ENCODE peak calls at places on chromosome 20, in seven cellular contexts. One of them, this sample, is unnamed.

GRCh38 chr20:38838326-38838725 is 32.8 kb downstream of the PPP1R16B start:
- DNase-seq in HS-27A: no peak
- DNase-seq in NAMALWA: no peak
- DNase-seq in activated gamma-delta T cell: no peak
- DNase-seq in K562: no peak
- DNase-seq in epithelial cell of esophagus: no peak
- DNase-seq in AG10803: no peak
- DNase-seq in this sample: no peak

GRCh38 chr20:2693996-2694471 is 1.5 kb downstream of the EBF4 start:
- DNase-seq in K562: peak
- DNase-seq in HS-27A: no peak
- DNase-seq in NAMALWA: no peak
- DNase-seq in activated gamma-delta T cell: no peak
- DNase-seq in epithelial cell of esophagus: no peak
- DNase-seq in AG10803: no peak
- DNase-seq in this sample: no peak

GRCh38 chr20:7094438-7094997 is 327.0 kb downstream of the BMP2 start:
- DNase-seq in epithelial cell of esophagus: peak
- DNase-seq in NAMALWA: peak
- DNase-seq in AG10803: no peak
- DNase-seq in activated gamma-delta T cell: no peak
- DNase-seq in K562: peak
- DNase-seq in HS-27A: peak
- DNase-seq in this sample: peak

GRCh38 chr20:31915491-31916280 is 36.2 kb downstream of the PDRG1 start:
- DNase-seq in AG10803: no peak
- DNase-seq in NAMALWA: no peak
- DNase-seq in epithelial cell of esophagus: no peak
- DNase-seq in activated gamma-delta T cell: no peak
- DNase-seq in K562: no peak
- DNase-seq in HS-27A: no peak
- DNase-seq in this sample: no peak

GRCh38 chr20:49916146-49917002 is 1.0 kb upstream of the SPATA2 start:
- DNase-seq in activated gamma-delta T cell: no peak
- DNase-seq in AG10803: peak
- DNase-seq in epithelial cell of esophagus: peak
- DNase-seq in NAMALWA: peak
- DNase-seq in K562: peak
- DNase-seq in HS-27A: no peak
- DNase-seq in this sample: peak

GRCh38 chr20:5674176-5674660 is 76.0 kb upstream of the SHLD1 start:
- DNase-seq in AG10803: no peak
- DNase-seq in activated gamma-delta T cell: no peak
- DNase-seq in HS-27A: no peak
- DNase-seq in K562: peak
- DNase-seq in NAMALWA: peak
- DNase-seq in epithelial cell of esophagus: peak
- DNase-seq in this sample: peak

GRCh38 chr20:47126709-47127108 is 229.8 kb downstream of the ZMYND8 start:
- DNase-seq in epithelial cell of esophagus: no peak
- DNase-seq in activated gamma-delta T cell: no peak
- DNase-seq in HS-27A: peak
- DNase-seq in K562: no peak
- DNase-seq in NAMALWA: no peak
- DNase-seq in AG10803: peak
- DNase-seq in this sample: no peak

GRCh38 chr20:48275737-48276342 is 490.6 kb upstream of the SULF2 start:
- DNase-seq in epithelial cell of esophagus: peak
- DNase-seq in AG10803: no peak
- DNase-seq in HS-27A: no peak
- DNase-seq in K562: no peak
- DNase-seq in NAMALWA: no peak
- DNase-seq in activated gamma-delta T cell: no peak
- DNase-seq in this sample: no peak

GRCh38 chr20:62506791-62507190 is 31.0 kb upstream of the GATA5 start:
- DNase-seq in K562: no peak
- DNase-seq in HS-27A: no peak
- DNase-seq in AG10803: no peak
- DNase-seq in NAMALWA: no peak
- DNase-seq in epithelial cell of esophagus: no peak
- DNase-seq in activated gamma-delta T cell: no peak
- DNase-seq in this sample: no peak

GRCh38 chr20:695165-695866 is 19.7 kb upstream of the SCRT2 start:
- DNase-seq in NAMALWA: no peak
- DNase-seq in activated gamma-delta T cell: no peak
- DNase-seq in K562: no peak
- DNase-seq in HS-27A: no peak
- DNase-seq in AG10803: no peak
- DNase-seq in epithelial cell of esophagus: no peak
- DNase-seq in this sample: no peak

GRCh38 chr20:64025826-64026412 is 10.1 kb upstream of the C20orf204 start:
- DNase-seq in epithelial cell of esophagus: no peak
- DNase-seq in AG10803: no peak
- DNase-seq in activated gamma-delta T cell: no peak
- DNase-seq in HS-27A: no peak
- DNase-seq in K562: no peak
- DNase-seq in NAMALWA: no peak
- DNase-seq in this sample: no peak

GRCh38 chr20:62214067-62214466 is 6.0 kb downstream of the HRH3 start:
- DNase-seq in epithelial cell of esophagus: no peak
- DNase-seq in K562: no peak
- DNase-seq in HS-27A: no peak
- DNase-seq in AG10803: no peak
- DNase-seq in activated gamma-delta T cell: no peak
- DNase-seq in NAMALWA: no peak
- DNase-seq in this sample: no peak

GRCh38 chr20:21548390-21549035 is 34.6 kb upstream of the NKX2-2 start:
- DNase-seq in HS-27A: no peak
- DNase-seq in K562: no peak
- DNase-seq in activated gamma-delta T cell: no peak
- DNase-seq in AG10803: no peak
- DNase-seq in epithelial cell of esophagus: no peak
- DNase-seq in NAMALWA: no peak
- DNase-seq in this sample: no peak

GRCh38 chr20:64045346-64046011 is 4.0 kb downstream of the SOX18 start:
- DNase-seq in AG10803: no peak
- DNase-seq in K562: no peak
- DNase-seq in NAMALWA: no peak
- DNase-seq in activated gamma-delta T cell: no peak
- DNase-seq in HS-27A: no peak
- DNase-seq in epithelial cell of esophagus: no peak
- DNase-seq in this sample: peak

GRCh38 chr20:38146156-38146555 is 18.9 kb downstream of the TGM2 start:
- DNase-seq in K562: no peak
- DNase-seq in HS-27A: no peak
- DNase-seq in NAMALWA: no peak
- DNase-seq in activated gamma-delta T cell: no peak
- DNase-seq in AG10803: no peak
- DNase-seq in epithelial cell of esophagus: no peak
- DNase-seq in this sample: no peak

GRCh38 chr20:59939879-59940128 is 301 bp downstream of the PPP1R3D start:
- DNase-seq in K562: no peak
- DNase-seq in activated gamma-delta T cell: no peak
- DNase-seq in AG10803: no peak
- DNase-seq in NAMALWA: no peak
- DNase-seq in HS-27A: no peak
- DNase-seq in epithelial cell of esophagus: no peak
- DNase-seq in this sample: no peak

GRCh38 chr20:49989234-49990065 is 6.7 kb downstream of the SNAI1 start:
- DNase-seq in AG10803: peak
- DNase-seq in activated gamma-delta T cell: no peak
- DNase-seq in NAMALWA: no peak
- DNase-seq in K562: peak
- DNase-seq in HS-27A: no peak
- DNase-seq in epithelial cell of esophagus: no peak
- DNase-seq in this sample: no peak

GRCh38 chr20:44411020-44411756 is 55.7 kb downstream of the HNF4A start:
- DNase-seq in epithelial cell of esophagus: no peak
- DNase-seq in NAMALWA: no peak
- DNase-seq in AG10803: no peak
- DNase-seq in activated gamma-delta T cell: no peak
- DNase-seq in HS-27A: no peak
- DNase-seq in K562: no peak
- DNase-seq in this sample: no peak

GRCh38 chr20:7285918-7286556 is 518.6 kb downstream of the BMP2 start:
- DNase-seq in epithelial cell of esophagus: peak
- DNase-seq in activated gamma-delta T cell: no peak
- DNase-seq in K562: peak
- DNase-seq in NAMALWA: peak
- DNase-seq in HS-27A: peak
- DNase-seq in AG10803: peak
- DNase-seq in this sample: peak

GRCh38 chr20:34720266-34720665 is 16.1 kb downstream of the TP53INP2 start:
- DNase-seq in HS-27A: no peak
- DNase-seq in NAMALWA: no peak
- DNase-seq in epithelial cell of esophagus: no peak
- DNase-seq in activated gamma-delta T cell: no peak
- DNase-seq in K562: no peak
- DNase-seq in AG10803: no peak
- DNase-seq in this sample: no peak

GRCh38 chr20:22720206-22720605 is 135.8 kb upstream of the FOXA2 start:
- DNase-seq in AG10803: no peak
- DNase-seq in K562: no peak
- DNase-seq in activated gamma-delta T cell: no peak
- DNase-seq in NAMALWA: no peak
- DNase-seq in HS-27A: no peak
- DNase-seq in epithelial cell of esophagus: no peak
- DNase-seq in this sample: no peak

GRCh38 chr20:20229595-20229994 is 138.3 kb upstream of the INSM1 start:
- DNase-seq in epithelial cell of esophagus: peak
- DNase-seq in activated gamma-delta T cell: no peak
- DNase-seq in NAMALWA: no peak
- DNase-seq in K562: no peak
- DNase-seq in HS-27A: no peak
- DNase-seq in AG10803: peak
- DNase-seq in this sample: peak

GRCh38 chr20:33272155-33272873 is 10.7 kb upstream of the BPIFB1 start:
- DNase-seq in HS-27A: no peak
- DNase-seq in epithelial cell of esophagus: no peak
- DNase-seq in AG10803: no peak
- DNase-seq in K562: no peak
- DNase-seq in activated gamma-delta T cell: no peak
- DNase-seq in NAMALWA: no peak
- DNase-seq in this sample: no peak

GRCh38 chr20:59816146-59816743 is 117.2 kb downstream of the SYCP2 start:
- DNase-seq in NAMALWA: no peak
- DNase-seq in activated gamma-delta T cell: no peak
- DNase-seq in HS-27A: no peak
- DNase-seq in AG10803: no peak
- DNase-seq in K562: no peak
- DNase-seq in epithelial cell of esophagus: no peak
- DNase-seq in this sample: no peak

GRCh38 chr20:38278763-38279162 is 18.2 kb upstream of the KIAA1755 start:
- DNase-seq in epithelial cell of esophagus: no peak
- DNase-seq in AG10803: no peak
- DNase-seq in NAMALWA: no peak
- DNase-seq in activated gamma-delta T cell: no peak
- DNase-seq in HS-27A: no peak
- DNase-seq in K562: no peak
- DNase-seq in this sample: no peak

GRCh38 chr20:34941224-34941623 is 14.4 kb downstream of the GSS start:
- DNase-seq in NAMALWA: no peak
- DNase-seq in activated gamma-delta T cell: no peak
- DNase-seq in AG10803: no peak
- DNase-seq in epithelial cell of esophagus: peak
- DNase-seq in HS-27A: no peak
- DNase-seq in K562: no peak
- DNase-seq in this sample: no peak

GRCh38 chr20:11274137-11274536 is 600.3 kb upstream of the JAG1 start:
- DNase-seq in NAMALWA: peak
- DNase-seq in HS-27A: peak
- DNase-seq in epithelial cell of esophagus: peak
- DNase-seq in activated gamma-delta T cell: no peak
- DNase-seq in AG10803: peak
- DNase-seq in K562: peak
- DNase-seq in this sample: peak

GRCh38 chr20:3663031-3663701 is at the start of gene GFRA4:
- DNase-seq in NAMALWA: no peak
- DNase-seq in HS-27A: no peak
- DNase-seq in AG10803: no peak
- DNase-seq in K562: no peak
- DNase-seq in activated gamma-delta T cell: no peak
- DNase-seq in epithelial cell of esophagus: no peak
- DNase-seq in this sample: no peak

GRCh38 chr20:46303176-46303956 is 4.9 kb downstream of the CDH22 start:
- DNase-seq in AG10803: no peak
- DNase-seq in HS-27A: no peak
- DNase-seq in activated gamma-delta T cell: no peak
- DNase-seq in epithelial cell of esophagus: no peak
- DNase-seq in NAMALWA: no peak
- DNase-seq in K562: no peak
- DNase-seq in this sample: no peak

GRCh38 chr20:64160536-64161495 is 3.4 kb upstream of the MYT1 start:
- DNase-seq in activated gamma-delta T cell: no peak
- DNase-seq in HS-27A: no peak
- DNase-seq in NAMALWA: no peak
- DNase-seq in epithelial cell of esophagus: no peak
- DNase-seq in K562: no peak
- DNase-seq in AG10803: no peak
- DNase-seq in this sample: no peak

GRCh38 chr20:20017001-20017851 is at the start of gene NAA20:
- DNase-seq in K562: peak
- DNase-seq in HS-27A: peak
- DNase-seq in NAMALWA: peak
- DNase-seq in activated gamma-delta T cell: peak
- DNase-seq in AG10803: peak
- DNase-seq in epithelial cell of esophagus: peak
- DNase-seq in this sample: peak

GRCh38 chr20:60754866-60755265 is 497.2 kb upstream of the CDH4 start:
- DNase-seq in epithelial cell of esophagus: no peak
- DNase-seq in HS-27A: no peak
- DNase-seq in K562: no peak
- DNase-seq in AG10803: no peak
- DNase-seq in activated gamma-delta T cell: no peak
- DNase-seq in NAMALWA: no peak
- DNase-seq in this sample: no peak

GRCh38 chr20:1402149-1402548 is 9.3 kb upstream of the FKBP1A start:
- DNase-seq in epithelial cell of esophagus: no peak
- DNase-seq in NAMALWA: no peak
- DNase-seq in K562: no peak
- DNase-seq in HS-27A: no peak
- DNase-seq in AG10803: peak
- DNase-seq in activated gamma-delta T cell: no peak
- DNase-seq in this sample: peak

GRCh38 chr20:5991623-5992441 is 41.4 kb downstream of the MCM8 start:
- DNase-seq in K562: no peak
- DNase-seq in activated gamma-delta T cell: no peak
- DNase-seq in epithelial cell of esophagus: no peak
- DNase-seq in HS-27A: no peak
- DNase-seq in AG10803: peak
- DNase-seq in NAMALWA: no peak
- DNase-seq in this sample: peak

GRCh38 chr20:30922129-30922528 is 335.3 kb upstream of the DEFB115 start:
- DNase-seq in K562: no peak
- DNase-seq in NAMALWA: no peak
- DNase-seq in AG10803: no peak
- DNase-seq in activated gamma-delta T cell: no peak
- DNase-seq in HS-27A: no peak
- DNase-seq in epithelial cell of esophagus: no peak
- DNase-seq in this sample: no peak

GRCh38 chr20:53748821-53749402 is 155.3 kb upstream of the ZNF217 start:
- DNase-seq in HS-27A: no peak
- DNase-seq in K562: no peak
- DNase-seq in NAMALWA: no peak
- DNase-seq in AG10803: peak
- DNase-seq in epithelial cell of esophagus: peak
- DNase-seq in activated gamma-delta T cell: no peak
- DNase-seq in this sample: peak

GRCh38 chr20:16007978-16008377 is 565.3 kb downstream of the KIF16B start:
- DNase-seq in HS-27A: no peak
- DNase-seq in AG10803: no peak
- DNase-seq in K562: peak
- DNase-seq in epithelial cell of esophagus: peak
- DNase-seq in activated gamma-delta T cell: no peak
- DNase-seq in NAMALWA: no peak
- DNase-seq in this sample: peak